ENCODE peak calls at places on chromosomes 12 and 14, in five cellular contexts. N is GM06990, I is PC-9, L is stomach, T is iPS DF 6.9. U is an unnamed sample. For H3K27me3, the result is how much of the 10 kb centered on the place peaks cover.

GRCh38 chr12:127336416-127336815 is 930.6 kb upstream of the TMEM132C start:
- DNase-seq in I (no peak), N (no peak), L (no peak), T (no peak), U (no peak)

GRCh38 chr14:64761441-64762043 is 57.3 kb downstream of the PLEKHG3 start:
- DNase-seq in T (no peak), N (no peak), I (no peak), L (no peak), U (no peak)

GRCh38 chr14:26281280-26281998 is 316.4 kb downstream of the NOVA1 start:
- DNase-seq in I (peak), N (no peak), T (no peak), L (no peak), U (no peak)

GRCh38 chr14:50677527-50678063 is 9.5 kb upstream of the SAV1 start:
- DNase-seq in N (no peak), T (no peak), L (no peak), I (peak), U (no peak)

GRCh38 chr12:123743002-123743401 is 19.1 kb upstream of the DNAH10 start:
- DNase-seq in L (no peak), I (no peak), N (no peak), T (no peak), U (no peak)

GRCh38 chr12:9951026-9951652 is 19.0 kb upstream of the CLEC2A start:
- DNase-seq in T (no peak), N (no peak), I (no peak), L (no peak), U (no peak)

GRCh38 chr14:89296281-89296745 is 120.7 kb downstream of the FOXN3 start:
- DNase-seq in L (no peak), I (no peak), N (no peak), T (peak), U (no peak)

GRCh38 chr14:35988972-35989690 is 163.0 kb downstream of the BRMS1L start:
- DNase-seq in T (no peak), N (no peak), L (no peak), I (no peak), U (no peak)

GRCh38 chr14:75222208-75222701 is 45.8 kb upstream of the TMED10 start:
- DNase-seq in T (no peak), I (peak), L (no peak), N (peak), U (no peak)

GRCh38 chr14:60188115-60188514 is 22.9 kb upstream of the DHRS7 start:
- DNase-seq in I (no peak), N (no peak), T (no peak), L (no peak), U (no peak)

GRCh38 chr14:63276492-63277342 is 42.0 kb downstream of the GPHB5 start:
- DNase-seq in I (peak), N (no peak), T (no peak), L (no peak), U (no peak)

GRCh38 chr14:39267592-39268112 is 33.9 kb downstream of the MIA2 start:
- DNase-seq in T (no peak), I (peak), L (no peak), N (no peak), U (no peak)

GRCh38 chr12:6754406-6754805 is 1.5 kb upstream of the MLF2 start:
- DNase-seq in N (no peak), T (no peak), L (no peak), I (no peak), U (no peak)

GRCh38 chr12:130127909-130128763 is 34.1 kb upstream of the FZD10 start:
- DNase-seq in N (no peak), I (no peak), L (no peak), T (no peak), U (peak)

DNA sequence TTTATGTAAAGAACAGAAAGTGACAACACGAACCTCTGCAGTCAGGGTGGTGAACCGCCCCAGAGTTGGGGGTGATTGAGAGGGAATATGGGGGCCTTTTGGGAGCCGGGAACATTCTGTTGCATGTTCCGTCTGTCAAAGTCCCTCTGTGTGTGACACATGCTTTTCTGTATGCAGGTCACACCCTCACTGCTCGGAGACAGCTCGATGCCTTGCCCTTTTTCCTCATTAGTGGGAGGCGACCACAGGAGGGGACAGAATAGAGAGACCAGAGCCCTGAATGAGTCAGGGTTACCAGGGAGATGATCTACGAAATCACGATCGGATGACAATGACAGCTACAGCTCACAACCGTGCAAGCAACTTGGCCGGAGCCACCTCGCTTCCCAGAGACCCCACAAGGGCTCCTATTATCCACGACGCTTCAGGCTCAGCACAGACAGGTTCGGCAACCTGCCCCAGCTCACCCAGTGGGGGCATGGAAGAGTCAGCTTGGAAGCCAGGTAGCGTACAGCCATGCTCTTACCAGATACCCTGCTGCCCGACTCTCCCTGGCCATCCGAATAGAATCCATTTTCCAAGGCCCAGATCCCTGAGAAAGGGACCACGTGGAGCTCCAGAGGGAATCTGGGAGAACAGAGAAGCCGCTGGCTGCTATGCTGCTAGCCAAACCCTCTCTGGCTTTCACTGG is 38.8 kb downstream of the TESC start:
- DNase-seq in N (no peak), L (no peak), T (no peak), I (no peak), U (no peak)
- H3K27me3 ChIP-seq in N (under half), L (under half), T (under half), I (under half), U (under half)

GRCh38 chr12:4909734-4910501 is at the start of gene KCNA1:
- DNase-seq in N (peak), L (no peak), I (no peak), T (no peak), U (no peak)

GRCh38 chr12:4910502-4911315 is 1.0 kb downstream of the KCNA1 start:
- DNase-seq in N (peak), L (no peak), I (no peak), T (no peak), U (no peak)

GRCh38 chr12:4909397-4909733 is 340 bp upstream of the KCNA1 start:
- DNase-seq in I (no peak), L (no peak), T (no peak), N (no peak), U (no peak)

GRCh38 chr12:4908694-4909396 is 860 bp upstream of the KCNA1 start:
- DNase-seq in L (no peak), I (no peak), N (peak), T (peak), U (no peak)

DNA sequence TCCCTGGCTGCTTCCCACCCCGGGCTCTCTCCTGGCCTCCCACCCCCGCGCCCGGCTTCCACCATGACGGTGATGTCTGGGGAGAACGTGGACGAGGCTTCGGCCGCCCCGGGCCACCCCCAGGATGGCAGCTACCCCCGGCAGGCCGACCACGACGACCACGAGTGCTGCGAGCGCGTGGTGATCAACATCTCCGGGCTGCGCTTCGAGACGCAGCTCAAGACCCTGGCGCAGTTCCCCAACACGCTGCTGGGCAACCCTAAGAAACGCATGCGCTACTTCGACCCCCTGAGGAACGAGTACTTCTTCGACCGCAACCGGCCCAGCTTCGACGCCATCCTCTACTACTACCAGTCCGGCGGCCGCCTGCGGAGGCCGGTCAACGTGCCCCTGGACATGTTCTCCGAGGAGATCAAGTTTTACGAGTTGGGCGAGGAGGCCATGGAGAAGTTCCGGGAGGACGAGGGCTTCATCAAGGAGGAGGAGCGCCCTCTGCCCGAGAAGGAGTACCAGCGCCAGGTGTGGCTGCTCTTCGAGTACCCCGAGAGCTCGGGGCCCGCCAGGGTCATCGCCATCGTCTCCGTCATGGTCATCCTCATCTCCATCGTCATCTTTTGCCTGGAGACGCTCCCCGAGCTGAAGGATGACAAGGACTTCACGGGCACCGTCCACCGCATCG is 1.8 kb downstream of the KCNA1 start:
- DNase-seq in N (no peak), T (no peak), I (no peak), L (no peak), U (no peak)
- H3K27me3 ChIP-seq in N (under half), T (under half), I (half or more), L (under half), U (under half)

DNA sequence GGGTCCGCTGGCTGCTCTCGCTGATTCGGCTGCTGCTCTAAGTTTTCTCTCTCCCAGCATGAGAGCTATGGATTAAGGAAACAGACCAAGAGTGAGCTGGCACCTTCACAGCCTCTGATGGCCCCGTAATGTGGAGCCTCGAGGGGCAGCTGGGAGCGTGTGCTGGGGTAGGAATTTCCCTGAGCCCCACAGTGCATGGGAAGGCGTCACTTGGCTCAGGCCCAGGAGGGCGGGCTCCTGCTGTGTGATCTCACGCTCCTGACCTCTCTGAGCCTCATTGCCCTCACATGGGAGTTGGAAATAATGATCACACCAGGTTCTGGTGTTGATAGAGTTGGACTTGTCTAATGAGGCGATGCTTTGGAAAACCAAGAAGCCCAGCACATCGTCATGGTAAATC is 238.6 kb upstream of the CRY1 start:
- DNase-seq in T (no peak), I (no peak), N (no peak), L (no peak), U (no peak)
- H3K27me3 ChIP-seq in T (under half), I (under half), N (under half), L (under half), U (under half)

GRCh38 chr14:104119700-104120251 is 18.6 kb upstream of the KIF26A start:
- DNase-seq in L (peak), I (no peak), N (no peak), T (no peak), U (no peak)
- H3K27me3 ChIP-seq in L (under half), I (under half), N (under half), T (under half), U (under half)

DNA sequence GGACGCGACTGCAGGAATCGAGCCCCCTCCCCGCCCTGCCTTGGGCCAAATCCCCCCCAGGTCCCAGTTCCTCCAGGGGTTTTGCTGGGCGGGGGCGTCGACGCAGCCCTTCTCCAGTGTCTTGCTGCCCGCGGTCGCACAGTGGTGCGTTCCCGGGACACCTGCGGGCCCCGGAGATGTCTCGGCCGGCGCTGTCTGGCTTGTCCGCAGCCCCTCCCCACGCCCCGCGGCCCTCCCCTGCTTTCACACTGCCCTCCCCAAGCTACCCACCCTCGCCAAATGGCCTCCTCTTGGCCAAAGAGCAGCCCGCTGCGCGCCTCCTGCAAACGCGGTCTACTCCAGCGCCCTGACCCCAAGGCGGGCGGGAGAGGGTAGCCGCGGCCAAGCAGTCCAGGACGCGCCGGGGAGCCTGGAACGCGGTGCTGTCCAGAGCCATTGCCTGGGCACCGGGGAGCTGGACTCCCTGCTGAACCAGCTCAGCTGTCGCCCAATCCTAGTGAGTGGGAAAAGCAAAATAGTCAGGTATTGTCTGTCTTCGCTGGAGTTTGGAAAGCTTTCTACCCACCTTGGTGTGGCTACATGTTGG is 122.0 kb downstream of the AACS start:
- DNase-seq in I (no peak), N (no peak), T (no peak), L (no peak), U (no peak)
- H3K27me3 ChIP-seq in I (half or more), N (under half), T (under half), L (under half), U (half or more)

DNA sequence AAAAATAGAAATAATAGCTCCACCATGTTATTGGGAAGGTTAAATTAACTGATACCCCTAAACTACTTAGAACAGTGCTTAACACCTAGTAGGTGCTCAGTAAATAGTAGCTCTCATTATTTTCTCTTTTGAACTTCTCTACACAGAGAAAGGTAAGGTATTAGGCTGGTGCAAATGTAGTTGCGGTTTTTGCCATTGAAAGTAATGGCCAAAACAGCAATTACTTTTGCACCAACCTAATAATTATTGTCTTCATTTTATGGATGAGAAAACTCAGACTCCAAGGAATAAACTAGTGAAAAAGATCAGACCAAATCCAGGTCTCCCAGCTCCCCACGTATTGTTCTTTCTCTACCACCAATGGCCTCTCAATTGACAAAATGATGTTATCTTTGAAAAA is 157.2 kb upstream of the TMPO start:
- DNase-seq in L (no peak), N (no peak), I (no peak), T (no peak), U (no peak)
- H3K27me3 ChIP-seq in L (under half), N (under half), I (under half), T (under half), U (under half)

DNA sequence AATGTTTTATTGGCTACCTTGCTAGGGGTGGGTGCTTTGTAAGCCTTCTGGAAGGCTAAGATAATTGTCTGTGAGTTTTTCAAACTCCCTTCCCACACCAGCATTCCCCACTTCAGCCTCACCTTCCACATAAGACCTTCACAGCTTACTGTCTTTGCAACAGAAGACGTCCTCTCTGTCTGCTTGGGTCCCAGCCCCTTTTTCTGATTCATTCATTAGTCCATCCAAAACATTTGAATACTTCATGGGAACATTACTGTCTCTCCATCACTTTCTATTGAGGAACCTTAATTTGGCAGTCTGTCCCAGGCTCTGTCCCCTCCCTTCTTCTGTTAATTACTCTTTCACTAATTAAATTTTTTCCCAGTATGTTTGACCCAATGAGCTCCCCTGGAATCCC is 965 bp upstream of the MARCHF9 start:
- DNase-seq in L (no peak), I (no peak), N (no peak), T (no peak), U (no peak)
- H3K27me3 ChIP-seq in L (under half), I (under half), N (under half), T (under half), U (under half)

DNA sequence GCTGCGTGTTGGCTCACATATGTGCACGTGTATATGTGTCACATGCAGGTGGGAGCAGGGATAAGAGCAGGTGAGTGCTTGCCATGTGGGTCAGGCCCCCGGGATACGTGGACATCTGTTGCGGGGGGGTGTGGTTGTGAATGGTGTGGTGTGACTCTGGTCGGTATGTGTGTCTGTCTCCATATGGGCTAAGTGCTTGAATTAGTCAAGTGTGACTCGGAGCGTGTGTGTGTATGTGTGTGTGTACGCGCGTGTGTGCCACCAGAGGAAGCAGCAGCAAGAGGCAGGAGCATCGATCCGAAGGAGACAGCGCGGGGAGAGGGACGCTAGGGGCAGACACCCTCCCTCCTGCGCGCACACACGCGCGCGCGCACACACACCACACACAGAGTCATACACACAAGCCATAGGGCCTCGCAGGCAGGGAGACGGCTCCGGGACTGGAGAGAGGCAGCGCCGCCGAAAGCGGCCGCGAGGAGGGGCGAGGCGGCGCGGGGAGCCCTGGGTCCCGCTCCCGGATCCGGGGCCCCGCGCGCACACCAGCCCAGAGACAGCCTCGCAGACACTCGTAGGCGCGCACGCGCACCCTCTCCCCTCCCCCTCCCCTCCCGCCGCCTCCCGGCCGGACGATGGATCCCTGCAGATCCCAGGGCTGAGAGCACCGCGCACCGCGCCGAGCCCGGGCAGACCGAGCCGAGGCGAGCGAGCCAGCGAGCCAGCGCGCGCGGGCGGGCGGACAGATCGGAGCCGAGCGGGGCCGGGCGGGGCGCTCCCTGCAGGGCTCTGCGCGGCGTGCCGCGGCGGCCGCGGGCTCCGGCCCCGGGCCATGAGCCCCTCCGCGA is at the start of gene ASIC1:
- DNase-seq in I (no peak), N (peak), L (peak), T (no peak), U (peak)
- H3K27me3 ChIP-seq in I (under half), N (under half), L (under half), T (under half), U (under half)

U was measured in breast epithelium.